ENCODE peak calls at places on chromosomes 12 and 14, in four cellular contexts. Q is WTC11, D is K562, M is HepG2. U is an unnamed sample.

GRCh38 chr12:45762185-45763110 is 32.9 kb downstream of the ARID2 start:
- DNase-seq in Q (no peak), D (peak; percentile 55), M (peak; percentile 28), U (peak; percentile 30)

GRCh38 chr14:53022593-53022992 is 71.7 kb upstream of the FERMT2 start:
- DNase-seq in Q (no peak), D (no peak), M (no peak), U (no peak)

GRCh38 chr12:109741970-109742372 is 28.3 kb downstream of the FAM222A start:
- DNase-seq in D (no peak), M (peak; percentile 56), Q (peak; percentile 7), U (no peak)

GRCh38 chr14:105878125-105878524 is 351.7 kb downstream of the TMEM121 start:
- DNase-seq in M (no peak), Q (no peak), D (no peak), U (no peak)

GRCh38 chr14:89504084-89504483 is 87.1 kb upstream of the FOXN3 start:
- DNase-seq in Q (no peak), M (no peak), D (no peak), U (no peak)

GRCh38 chr12:44317651-44318126 is 481.8 kb downstream of the TMEM117 start:
- DNase-seq in Q (peak; percentile 14), D (no peak), M (peak; percentile 30), U (peak; percentile 35)

GRCh38 chr14:86954623-86955022 is 1038.4 kb downstream of the GALC start:
- DNase-seq in D (no peak), Q (no peak), M (no peak), U (no peak)

GRCh38 chr12:50504798-50505385 is at the start of gene DIP2B:
- DNase-seq in M (peak; percentile 84), D (peak; percentile 96), Q (peak; percentile 98), U (peak; percentile 91)

GRCh38 chr12:120164293-120164692 is 30.2 kb downstream of the GCN1 start:
- DNase-seq in M (no peak), Q (no peak), D (no peak), U (no peak)

GRCh38 chr12:9039397-9039977 is 50.1 kb downstream of the KLRG1 start:
- DNase-seq in M (peak; percentile 47), Q (no peak), D (peak; percentile 46), U (peak; percentile 58)

GRCh38 chr12:30977537-30978349 is 51.2 kb downstream of the TSPAN11 start:
- DNase-seq in D (no peak), M (no peak), Q (no peak), U (no peak)

GRCh38 chr14:104075530-104076151 is 9.9 kb upstream of the ASPG start:
- DNase-seq in Q (no peak), M (no peak), D (no peak), U (no peak)

GRCh38 chr14:106436310-106436905 is 910.0 kb downstream of the TMEM121 start:
- DNase-seq in D (peak; percentile 61), Q (peak; percentile 20), M (no peak), U (peak; percentile 13)

GRCh38 chr14:92939699-92940098 is 16.7 kb downstream of the CHGA start:
- DNase-seq in M (no peak), D (no peak), Q (no peak), U (no peak)

GRCh38 chr12:21631367-21631766 is 26.3 kb downstream of the LDHB start:
- DNase-seq in D (no peak), Q (no peak), M (no peak), U (no peak)

GRCh38 chr14:106518054-106518943 is 991.9 kb downstream of the TMEM121 start:
- DNase-seq in D (peak; percentile 37), M (no peak), Q (no peak), U (no peak)

DNA sequence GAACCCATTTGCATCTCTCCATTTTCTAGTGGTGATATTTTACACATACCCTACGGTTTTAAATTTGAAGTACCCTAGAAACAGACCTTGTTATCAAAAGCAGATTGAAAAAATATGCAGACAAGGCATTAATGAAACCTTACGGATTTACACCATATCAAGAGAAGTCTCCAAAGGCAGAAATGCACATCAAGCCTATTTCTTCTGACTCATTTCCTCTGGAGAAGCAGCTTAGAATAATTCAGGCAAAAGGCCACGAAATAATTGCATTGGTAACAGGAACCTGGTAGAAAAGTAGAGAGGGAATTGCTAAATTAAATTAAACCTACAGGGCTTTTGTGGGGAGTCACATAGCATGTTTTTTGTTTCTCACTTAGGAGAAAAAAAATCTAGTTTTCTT is 34.7 kb downstream of the KICS2 start:
- DNase-seq in M (no peak), D (no peak), Q (no peak), U (no peak)
- TF ChIP-seq ELF4 in M (no peak), D (no peak), Q (no peak), U (no peak)

DNA sequence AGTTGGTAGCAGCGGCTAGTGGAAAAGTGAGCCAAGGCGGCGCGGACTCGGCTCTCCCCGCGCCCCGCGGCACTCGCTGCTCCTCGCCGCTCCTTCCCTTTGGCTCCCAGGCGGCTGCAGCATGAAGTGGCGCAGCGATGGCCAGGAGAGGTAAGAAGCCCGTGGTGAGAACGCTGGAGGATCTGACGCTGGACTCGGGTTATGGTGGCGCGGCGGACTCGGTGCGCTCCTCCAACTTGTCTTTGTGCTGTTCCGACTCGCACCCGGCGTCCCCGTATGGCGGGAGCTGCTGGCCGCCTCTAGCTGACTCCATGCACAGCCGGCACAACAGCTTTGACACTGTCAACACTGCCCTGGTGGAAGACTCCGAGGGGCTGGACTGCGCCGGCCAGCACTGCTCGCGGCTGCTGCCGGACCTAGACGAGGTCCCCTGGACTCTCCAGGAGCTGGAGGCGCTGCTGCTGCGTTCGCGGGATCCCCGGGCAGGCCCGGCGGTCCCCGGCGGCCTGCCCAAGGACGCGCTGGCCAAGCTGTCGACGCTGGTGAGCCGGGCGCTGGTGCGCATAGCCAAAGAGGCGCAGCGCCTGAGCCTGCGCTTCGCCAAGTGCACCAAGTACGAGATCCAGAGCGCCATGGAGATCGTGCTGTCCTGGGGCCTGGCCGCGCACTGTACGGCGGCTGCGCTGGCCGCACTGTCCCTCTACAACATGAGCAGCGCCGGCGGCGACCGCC is 225.6 kb upstream of the CRY1 start:
- DNase-seq in D (no peak), M (no peak), Q (peak; percentile 50), U (peak; percentile 41)
- TF ChIP-seq ELF4 in D (no peak), M (no peak), Q (no peak), U (no peak)

DNA sequence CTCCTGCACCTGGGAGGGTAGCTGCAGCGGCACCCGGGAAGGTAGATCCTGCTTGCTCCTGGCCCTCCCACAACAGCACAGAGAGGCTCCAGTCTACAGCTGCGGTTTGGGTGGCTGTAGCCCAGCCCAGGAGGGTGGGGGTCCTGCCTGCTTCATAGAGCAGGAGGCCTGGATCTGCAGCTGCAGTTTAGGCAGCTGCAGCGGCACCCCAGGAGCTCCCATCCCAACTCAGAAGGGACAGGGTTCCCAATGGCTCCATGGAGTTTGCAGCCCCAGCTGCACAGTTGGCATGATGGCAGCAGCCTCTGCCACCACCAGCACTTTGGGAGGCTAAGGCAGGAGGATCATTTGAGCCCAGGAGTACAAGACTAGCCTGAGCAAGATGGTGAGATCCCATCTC is 38.5 kb downstream of the TIMELESS start:
- DNase-seq in M (no peak), Q (no peak), D (no peak), U (no peak)
- TF ChIP-seq ELF4 in M (no peak), Q (no peak), D (no peak), U (no peak)

GRCh38 chr12:5377997-5378596 is 53.8 kb upstream of the NTF3 start:
- DNase-seq in Q (no peak), D (no peak), M (no peak), U (no peak)
- TF ChIP-seq ELF4 in Q (no peak), D (no peak), M (no peak), U (no peak)

GRCh38 chr12:42326466-42327226 is 679 bp downstream of the PPHLN1 start:
- DNase-seq in M (peak; percentile 8), Q (no peak), D (peak; percentile 38), U (peak; percentile 20)

GRCh38 chr12:42338280-42338679 is 12.3 kb downstream of the PPHLN1 start:
- DNase-seq in Q (no peak), M (no peak), D (peak; percentile 9), U (no peak)

GRCh38 chr12:42327227-42327590 is 1.2 kb downstream of the PPHLN1 start:
- DNase-seq in D (no peak), M (no peak), Q (no peak), U (no peak)

GRCh38 chr12:42336286-42336685 is 10.3 kb downstream of the PPHLN1 start:
- DNase-seq in Q (no peak), M (no peak), D (no peak), U (no peak)

GRCh38 chr12:42332301-42332894 is 6.4 kb downstream of the PPHLN1 start:
- DNase-seq in Q (no peak), M (peak; percentile 34), D (peak; percentile 65), U (peak; percentile 34)
- TF ChIP-seq ELF4 in Q (no peak), M (no peak), D (no peak), U (no peak)

GRCh38 chr12:64006211-64006610 is 161.7 kb downstream of the SRGAP1 start:
- DNase-seq in Q (no peak), D (no peak), M (no peak), U (no peak)
- TF ChIP-seq ELF4 in Q (no peak), D (no peak), M (no peak), U (no peak)

GRCh38 chr12:92144631-92145480 is 790 bp downstream of the BTG1 start:
- DNase-seq in D (peak; percentile 72), Q (peak; percentile 29), M (peak; percentile 27), U (peak; percentile 36)
- TF ChIP-seq ELF4 in D (no peak), Q (no peak), M (no peak), U (no peak)

DNA sequence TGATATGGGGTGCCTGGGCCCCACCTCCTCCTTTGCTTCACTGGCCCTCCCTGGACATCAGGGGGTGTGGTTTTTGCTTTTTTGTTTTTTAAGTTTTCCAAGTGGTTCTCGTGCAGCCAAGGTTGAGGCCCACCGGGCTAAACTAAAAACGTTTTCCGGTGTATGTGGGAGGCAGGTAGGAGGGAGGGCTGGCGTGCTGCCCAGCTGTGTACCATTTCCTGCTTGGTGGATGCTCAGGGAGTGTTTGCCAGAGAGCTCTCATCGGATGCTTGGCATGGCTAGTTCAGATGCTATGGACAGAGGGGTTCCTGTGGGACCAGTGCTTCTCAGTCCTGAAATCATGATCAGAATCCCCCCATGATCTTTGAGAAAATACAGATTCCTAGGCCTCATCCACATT is 246.4 kb downstream of the CACNA1C start:
- DNase-seq in D (no peak), Q (no peak), M (no peak), U (no peak)
- TF ChIP-seq ELF4 in D (no peak), Q (no peak), M (no peak), U (no peak)

GRCh38 chr14:68947802-68948201 is 31.3 kb downstream of the ACTN1 start:
- DNase-seq in D (no peak), Q (no peak), M (no peak), U (no peak)
- TF ChIP-seq ELF4 in D (no peak), Q (no peak), M (no peak), U (no peak)